ENCODE peak calls at places on chromosomes 13 and 19, in seven cellular contexts. S is stimulated activated CD8-positive, alpha-beta memory T cell treated with anti-CD3 and anti-CD28 coated beads, Interleukin-7, amount 100 ng/mL, for 1 hour; K is left cardiac atrium; T is naive thymus-derived CD8-positive, alpha-beta T cell; O is activated gamma-delta T cell treated with anti-CD3 and anti-CD28 coated beads, Interleukin-2, amount 50 U/mL, for 16 hours; R is GM10248; B is activated naive CD4-positive, alpha-beta T cell. P is an unnamed sample.

GRCh38 chr13:43307921-43308433 is 284.6 kb downstream of the DNAJC15 start:
- DNase-seq in S (no peak), K (peak), T (no peak), O (no peak), R (peak), B (no peak), P (no peak)

GRCh38 chr19:32686847-32687450 is 4.7 kb upstream of the NUDT19 start:
- DNase-seq in S (no peak), K (no peak), T (no peak), O (no peak), R (no peak), B (no peak), P (no peak)

GRCh38 chr13:21316376-21316775 is 139.9 kb downstream of the MRPL57 start:
- DNase-seq in S (no peak), K (no peak), T (no peak), O (no peak), R (no peak), B (no peak), P (no peak)

GRCh38 chr13:30718661-30719520 is 16.5 kb upstream of the ALOX5AP start:
- DNase-seq in S (no peak), K (no peak), T (no peak), O (no peak), R (no peak), B (no peak), P (peak)

GRCh38 chr19:38784224-38784623 is 4.8 kb upstream of the LGALS7B start:
- DNase-seq in S (no peak), K (no peak), T (no peak), O (no peak), R (no peak), B (no peak), P (no peak)

GRCh38 chr13:32587774-32588165 is 1.5 kb downstream of the PDS5B start:
- DNase-seq in S (no peak), K (no peak), T (no peak), O (no peak), R (no peak), B (no peak), P (no peak)

GRCh38 chr13:33679658-33680012 is 138.3 kb upstream of the RFC3 start:
- DNase-seq in S (no peak), K (no peak), T (no peak), O (no peak), R (no peak), B (no peak), P (no peak)

GRCh38 chr19:18009412-18010066 is 1.6 kb downstream of the ARRDC2 start:
- DNase-seq in S (no peak), K (no peak), T (no peak), O (no peak), R (no peak), B (no peak), P (no peak)

GRCh38 chr19:17184381-17184841 is 30.7 kb upstream of the USE1 start:
- DNase-seq in S (peak), K (no peak), T (peak), O (peak), R (no peak), B (peak), P (no peak)

GRCh38 chr13:110518571-110518970 is 43.0 kb downstream of the RAB20 start:
- DNase-seq in S (no peak), K (no peak), T (no peak), O (no peak), R (no peak), B (no peak), P (no peak)

GRCh38 chr13:100392709-100393630 is 195.6 kb downstream of the GGACT start:
- DNase-seq in S (peak), K (peak), T (no peak), O (peak), R (peak), B (peak), P (peak)

GRCh38 chr13:49516467-49516866 is 20.7 kb downstream of the PHF11 start:
- DNase-seq in S (no peak), K (no peak), T (no peak), O (no peak), R (no peak), B (no peak), P (no peak)

GRCh38 chr13:76216729-76217128 is 580.6 kb downstream of the LMO7 start:
- DNase-seq in S (no peak), K (no peak), T (no peak), O (no peak), R (no peak), B (no peak), P (no peak)

GRCh38 chr13:48562296-48563066 is 29.6 kb upstream of the RCBTB2 start:
- DNase-seq in S (peak), K (no peak), T (peak), O (peak), R (peak), B (peak), P (no peak)

GRCh38 chr13:102090532-102090931 is 311.3 kb downstream of the FGF14 start:
- DNase-seq in S (no peak), K (no peak), T (no peak), O (no peak), R (no peak), B (no peak), P (no peak)

GRCh38 chr13:81778350-81778749 is 1437.4 kb upstream of the SPRY2 start:
- DNase-seq in S (no peak), K (no peak), T (no peak), O (no peak), R (no peak), B (no peak), P (no peak)

GRCh38 chr19:48290341-48290922 is 20.6 kb downstream of the ZNF114 start:
- DNase-seq in S (no peak), K (peak), T (no peak), O (no peak), R (no peak), B (no peak), P (no peak)

GRCh38 chr13:45396548-45397095 is 21.6 kb downstream of the SLC25A30 start:
- DNase-seq in S (no peak), K (no peak), T (peak), O (no peak), R (no peak), B (no peak), P (no peak)

GRCh38 chr13:88751994-88752393 is 1080.8 kb downstream of the SLITRK5 start:
- DNase-seq in S (no peak), K (no peak), T (no peak), O (no peak), R (no peak), B (no peak), P (no peak)

GRCh38 chr19:53091413-53091812 is 11.8 kb downstream of the ZNF160 start:
- DNase-seq in S (no peak), K (no peak), T (no peak), O (no peak), R (no peak), B (no peak), P (no peak)

GRCh38 chr13:66640231-66640630 is 589.9 kb downstream of the PCDH9 start:
- DNase-seq in S (no peak), K (no peak), T (no peak), O (no peak), R (no peak), B (no peak), P (no peak)

GRCh38 chr19:18645035-18645511 is 8.2 kb downstream of the KLHL26 start:
- DNase-seq in S (no peak), K (peak), T (no peak), O (no peak), R (no peak), B (no peak), P (no peak)

GRCh38 chr19:38362076-38362945 is 12.1 kb upstream of the PSMD8 start:
- DNase-seq in S (peak), K (peak), T (peak), O (peak), R (peak), B (peak), P (peak)

GRCh38 chr19:3533563-3534216 is 5.3 kb upstream of the TEKTIP1 start:
- DNase-seq in S (no peak), K (no peak), T (no peak), O (no peak), R (no peak), B (no peak), P (no peak)

GRCh38 chr19:49340865-49341718 is 5.9 kb downstream of the CD37 start:
- DNase-seq in S (no peak), K (no peak), T (no peak), O (no peak), R (peak), B (no peak), P (no peak)

GRCh38 chr13:100298691-100299090 is 209.8 kb downstream of the PCCA start:
- DNase-seq in S (no peak), K (no peak), T (no peak), O (no peak), R (no peak), B (no peak), P (no peak)